ENCODE peak calls at places on chromosomes 3 and 15, in four cellular contexts. W, P, D and J are unnamed samples.

GRCh38 chr3:42836545-42837123 is 27.4 kb downstream of the ACKR2 start:
- DNase-seq in W (no peak), P (no peak), D (no peak), J (no peak)

GRCh38 chr15:38112406-38112805 is 140.2 kb upstream of the SPRED1 start:
- DNase-seq in W (no peak), P (no peak), D (no peak), J (no peak)

GRCh38 chr15:50907866-50908208 is 646 bp upstream of the AP4E1 start:
- DNase-seq in W (peak; percentile 53), P (no peak), D (no peak), J (no peak)

GRCh38 chr15:82197734-82198594 is 64.6 kb downstream of the EFL1 start:
- DNase-seq in W (peak; percentile 79), P (no peak), D (peak; percentile 84), J (peak; percentile 6)

GRCh38 chr3:123329636-123330340 is 119.1 kb downstream of the ADCY5 start:
- DNase-seq in W (no peak), P (no peak), D (no peak), J (no peak)

GRCh38 chr15:22954798-22955543 is 25.2 kb downstream of the CYFIP1 start:
- DNase-seq in W (no peak), P (no peak), D (no peak), J (no peak)

GRCh38 chr15:24823473-24823872 is 131.3 kb upstream of the SNRPN start:
- DNase-seq in W (peak; percentile 4), P (no peak), D (peak; percentile 53), J (no peak)

GRCh38 chr3:13208706-13209295 is 135.6 kb upstream of the IQSEC1 start:
- DNase-seq in W (no peak), P (no peak), D (no peak), J (no peak)

GRCh38 chr3:13414040-13414729 is 5.9 kb downstream of the NUP210 start:
- DNase-seq in W (no peak), P (no peak), D (no peak), J (no peak)

GRCh38 chr3:69212411-69213160 is 90.2 kb upstream of the LMOD3 start:
- DNase-seq in W (no peak), P (no peak), D (no peak), J (peak; percentile 89)

GRCh38 chr15:96218623-96219465 is 111.7 kb upstream of the NR2F2 start:
- DNase-seq in W (no peak), P (no peak), D (no peak), J (no peak)

GRCh38 chr15:52789601-52790165 is 453 bp downstream of the ONECUT1 start:
- DNase-seq in W (no peak), P (no peak), D (no peak), J (no peak)

GRCh38 chr3:63975705-63976104 is 47.6 kb downstream of the PSMD6 start:
- DNase-seq in W (peak; percentile 32), P (no peak), D (peak; percentile 58), J (peak; percentile 83)

GRCh38 chr3:168096210-168096795 is 579 bp upstream of the GOLIM4 start:
- DNase-seq in W (no peak), P (peak; percentile 43), D (no peak), J (no peak)

GRCh38 chr3:24263069-24263668 is 231.5 kb downstream of the THRB start:
- DNase-seq in W (no peak), P (no peak), D (no peak), J (no peak)

GRCh38 chr3:66418432-66419052 is 82.3 kb downstream of the LRIG1 start:
- DNase-seq in W (no peak), P (peak; percentile 69), D (no peak), J (no peak)

GRCh38 chr3:197800379-197800778 is 9.3 kb downstream of the LRCH3 start:
- DNase-seq in W (no peak), P (no peak), D (no peak), J (no peak)

GRCh38 chr3:37433758-37434157 is 259.4 kb upstream of the LRRFIP2 start:
- DNase-seq in W (no peak), P (no peak), D (no peak), J (no peak)

GRCh38 chr15:77530576-77530975 is 102.1 kb downstream of the LINGO1 start:
- DNase-seq in W (no peak), P (no peak), D (no peak), J (no peak)

GRCh38 chr3:63565220-63565619 is 87.3 kb upstream of the SNTN start:
- DNase-seq in W (no peak), P (no peak), D (no peak), J (no peak)

GRCh38 chr3:47193871-47194859 is 30.3 kb upstream of the SETD2 start:
- DNase-seq in W (no peak), P (no peak), D (no peak), J (no peak)

GRCh38 chr15:79640206-79640605 is 208.1 kb downstream of the MINAR1 start:
- DNase-seq in W (no peak), P (no peak), D (peak; percentile 47), J (no peak)

GRCh38 chr3:31361391-31362273 is 171.1 kb upstream of the STT3B start:
- DNase-seq in W (no peak), P (no peak), D (no peak), J (no peak)

GRCh38 chr3:55333923-55334322 is 153.2 kb downstream of the WNT5A start:
- DNase-seq in W (no peak), P (no peak), D (no peak), J (no peak)

GRCh38 chr3:63450634-63451363 is 172.7 kb downstream of the SYNPR start:
- DNase-seq in W (no peak), P (no peak), D (no peak), J (no peak)

GRCh38 chr3:106399208-106399607 is 530.4 kb upstream of the CBLB start:
- DNase-seq in W (no peak), P (no peak), D (no peak), J (no peak)

GRCh38 chr3:13634151-13634550 is 85.2 kb downstream of the FBLN2 start:
- DNase-seq in W (no peak), P (no peak), D (no peak), J (no peak)

GRCh38 chr3:181709537-181710279 is 2.0 kb upstream of the SOX2 start:
- DNase-seq in W (peak; percentile 38), P (no peak), D (peak; percentile 68), J (no peak)

GRCh38 chr3:56923546-56924224 is 121.9 kb upstream of the ARHGEF3 start:
- DNase-seq in W (no peak), P (no peak), D (peak; percentile 74), J (peak; percentile 26)

GRCh38 chr15:77430213-77430612 is 9.5 kb downstream of the HMG20A start:
- DNase-seq in W (no peak), P (no peak), D (no peak), J (no peak)

GRCh38 chr3:39638286-39638685 is 170.8 kb downstream of the MOBP start:
- DNase-seq in W (no peak), P (no peak), D (no peak), J (no peak)

GRCh38 chr15:91694131-91694828 is 159.2 kb upstream of the SLCO3A1 start:
- DNase-seq in W (no peak), P (no peak), D (peak; percentile 46), J (no peak)

GRCh38 chr3:71304684-71305083 is 278.8 kb downstream of the FOXP1 start:
- DNase-seq in W (no peak), P (no peak), D (peak; percentile 21), J (no peak)

GRCh38 chr15:39919396-39919739 is 698 bp downstream of the GPR176 start:
- DNase-seq in W (no peak), P (no peak), D (no peak), J (no peak)
- H3K27ac ChIP-seq in W (peak overlapping the region; percentile 93), P (peak overlapping the region; percentile 93), D (no peak overlapping the region), J (peak overlapping the region; percentile 60)

DNA sequence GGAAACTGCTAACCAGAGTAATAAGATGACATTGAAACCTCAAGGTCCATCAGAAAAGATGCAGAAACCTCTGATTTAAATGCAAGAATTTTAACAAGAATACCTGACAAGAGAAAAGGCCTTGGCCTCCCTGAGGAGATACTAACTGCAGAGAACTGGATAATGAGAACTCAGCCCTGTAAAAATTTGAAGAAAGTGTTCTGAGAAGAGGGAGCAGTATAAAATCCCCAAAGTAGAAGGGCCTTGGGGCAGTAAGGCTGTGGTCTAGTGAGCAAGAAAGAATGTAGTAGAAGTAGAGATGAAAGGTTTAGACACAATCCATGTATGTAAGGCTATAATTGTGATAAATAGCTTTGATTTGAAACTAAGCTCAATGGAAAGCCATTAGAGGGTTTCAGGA is 394.1 kb downstream of the ZBBX start:
- DNase-seq in W (no peak), P (no peak), D (no peak), J (no peak)
- H3K27ac ChIP-seq in W (no peak overlapping the region), P (no peak overlapping the region), D (no peak overlapping the region), J (no peak overlapping the region)

GRCh38 chr3:144178607-144179006 is 207.0 kb downstream of the DIPK2A start:
- DNase-seq in W (no peak), P (no peak), D (no peak), J (no peak)

GRCh38 chr3:144181062-144181461 is 209.4 kb downstream of the DIPK2A start:
- DNase-seq in W (no peak), P (no peak), D (no peak), J (no peak)

GRCh38 chr3:144175644-144176425 is 204.2 kb downstream of the DIPK2A start:
- DNase-seq in W (no peak), P (no peak), D (no peak), J (no peak)
- H3K27ac ChIP-seq in W (no peak overlapping the region), P (no peak overlapping the region), D (no peak overlapping the region), J (no peak overlapping the region)

GRCh38 chr15:62760506-62760905 is 282.0 kb upstream of the TPM1 start:
- DNase-seq in W (no peak), P (no peak), D (no peak), J (no peak)

GRCh38 chr15:62756995-62757360 is 285.6 kb upstream of the TPM1 start:
- DNase-seq in W (no peak), P (no peak), D (no peak), J (no peak)

GRCh38 chr15:62758126-62758951 is 284.2 kb upstream of the TPM1 start:
- DNase-seq in W (no peak), P (peak; percentile 32), D (peak; percentile 34), J (peak; percentile 46)

GRCh38 chr15:62757535-62757934 is 285.0 kb upstream of the TPM1 start:
- DNase-seq in W (no peak), P (no peak), D (no peak), J (no peak)

DNA sequence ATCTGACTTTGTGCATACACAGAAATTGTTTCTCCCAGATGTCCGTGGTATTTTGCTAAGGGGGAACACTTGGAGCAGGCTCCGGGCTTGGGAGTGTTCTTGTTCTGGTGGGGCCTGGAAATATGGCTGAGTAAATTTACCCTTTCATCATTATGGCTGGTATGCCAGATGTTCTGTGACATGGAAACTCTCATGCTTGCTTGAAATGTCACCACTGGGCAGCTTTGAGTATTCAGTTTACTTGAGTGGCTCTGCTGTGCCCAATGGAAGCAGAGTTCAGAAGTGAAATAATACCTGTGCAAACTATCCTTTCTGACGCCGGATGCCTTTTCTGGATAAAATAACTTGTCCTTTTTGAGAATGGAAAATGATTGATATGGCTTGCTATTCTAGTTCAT is 283.6 kb upstream of the TPM1 start:
- DNase-seq in W (no peak), P (no peak), D (no peak), J (no peak)
- H3K27ac ChIP-seq in W (peak overlapping the region; percentile 76), P (peak overlapping the region; percentile 79), D (no peak overlapping the region), J (peak overlapping the region; percentile 78)